ENCODE peak calls at places on chromosomes 5 and 9, in six cellular contexts. One of them, this sample, is unnamed.

GRCh38 chr9:87350915-87351314 is 146.8 kb upstream of the DAPK1 start:
- DNase-seq in NT2/D1: no peak
- DNase-seq in CD4-positive, CD25-positive, alpha-beta regulatory T cell: no peak
- DNase-seq in right cardiac atrium: no peak
- DNase-seq in ovary: no peak
- DNase-seq in CD8-positive, alpha-beta memory T cell: no peak
- DNase-seq in this sample: no peak

GRCh38 chr5:89401012-89401411 is 518.0 kb upstream of the MEF2C start:
- DNase-seq in NT2/D1: no peak
- DNase-seq in CD4-positive, CD25-positive, alpha-beta regulatory T cell: no peak
- DNase-seq in right cardiac atrium: no peak
- DNase-seq in ovary: no peak
- DNase-seq in CD8-positive, alpha-beta memory T cell: no peak
- DNase-seq in this sample: no peak

GRCh38 chr5:161089569-161089968 is 237.6 kb upstream of the ATP10B start:
- DNase-seq in NT2/D1: no peak
- DNase-seq in CD4-positive, CD25-positive, alpha-beta regulatory T cell: no peak
- DNase-seq in right cardiac atrium: no peak
- DNase-seq in ovary: no peak
- DNase-seq in CD8-positive, alpha-beta memory T cell: no peak
- DNase-seq in this sample: no peak

GRCh38 chr5:180208435-180209081 is 453 bp downstream of the RASGEF1C start:
- DNase-seq in NT2/D1: no peak
- DNase-seq in CD4-positive, CD25-positive, alpha-beta regulatory T cell: no peak
- DNase-seq in right cardiac atrium: no peak
- DNase-seq in ovary: no peak
- DNase-seq in CD8-positive, alpha-beta memory T cell: no peak
- DNase-seq in this sample: no peak

GRCh38 chr9:89606049-89606481 is 1.3 kb downstream of the GADD45G start:
- DNase-seq in NT2/D1: no peak
- DNase-seq in CD4-positive, CD25-positive, alpha-beta regulatory T cell: peak; percentile 30
- DNase-seq in right cardiac atrium: peak; percentile 90
- DNase-seq in ovary: peak; percentile 74
- DNase-seq in CD8-positive, alpha-beta memory T cell: peak; percentile 11
- DNase-seq in this sample: peak; percentile 80

GRCh38 chr9:137391411-137391754 is 31.6 kb downstream of the EXD3 start:
- DNase-seq in NT2/D1: no peak
- DNase-seq in CD4-positive, CD25-positive, alpha-beta regulatory T cell: no peak
- DNase-seq in right cardiac atrium: peak; percentile 80
- DNase-seq in ovary: no peak
- DNase-seq in CD8-positive, alpha-beta memory T cell: no peak
- DNase-seq in this sample: no peak

GRCh38 chr5:66722653-66723052 is 126.5 kb downstream of the MAST4 start:
- DNase-seq in NT2/D1: no peak
- DNase-seq in CD4-positive, CD25-positive, alpha-beta regulatory T cell: no peak
- DNase-seq in right cardiac atrium: no peak
- DNase-seq in ovary: no peak
- DNase-seq in CD8-positive, alpha-beta memory T cell: no peak
- DNase-seq in this sample: no peak

GRCh38 chr9:35652829-35653209 is 2.1 kb upstream of the SIT1 start:
- DNase-seq in NT2/D1: no peak
- DNase-seq in CD4-positive, CD25-positive, alpha-beta regulatory T cell: no peak
- DNase-seq in right cardiac atrium: no peak
- DNase-seq in ovary: no peak
- DNase-seq in CD8-positive, alpha-beta memory T cell: no peak
- DNase-seq in this sample: no peak

GRCh38 chr5:135102716-135103696 is 69.0 kb upstream of the PITX1 start:
- DNase-seq in NT2/D1: no peak
- DNase-seq in CD4-positive, CD25-positive, alpha-beta regulatory T cell: no peak
- DNase-seq in right cardiac atrium: no peak
- DNase-seq in ovary: no peak
- DNase-seq in CD8-positive, alpha-beta memory T cell: no peak
- DNase-seq in this sample: no peak

GRCh38 chr5:131795128-131795719 is 1.6 kb downstream of the FNIP1 start:
- DNase-seq in NT2/D1: no peak
- DNase-seq in CD4-positive, CD25-positive, alpha-beta regulatory T cell: no peak
- DNase-seq in right cardiac atrium: no peak
- DNase-seq in ovary: no peak
- DNase-seq in CD8-positive, alpha-beta memory T cell: no peak
- DNase-seq in this sample: no peak

GRCh38 chr5:37207802-37208201 is 41.4 kb downstream of the CPLANE1 start:
- DNase-seq in NT2/D1: no peak
- DNase-seq in CD4-positive, CD25-positive, alpha-beta regulatory T cell: no peak
- DNase-seq in right cardiac atrium: no peak
- DNase-seq in ovary: no peak
- DNase-seq in CD8-positive, alpha-beta memory T cell: no peak
- DNase-seq in this sample: no peak

GRCh38 chr5:91125916-91126315 is 257.2 kb downstream of the ARRDC3 start:
- DNase-seq in NT2/D1: no peak
- DNase-seq in CD4-positive, CD25-positive, alpha-beta regulatory T cell: no peak
- DNase-seq in right cardiac atrium: no peak
- DNase-seq in ovary: no peak
- DNase-seq in CD8-positive, alpha-beta memory T cell: no peak
- DNase-seq in this sample: no peak

GRCh38 chr9:99211746-99212145 is 10.0 kb downstream of the ALG2 start:
- DNase-seq in NT2/D1: no peak
- DNase-seq in CD4-positive, CD25-positive, alpha-beta regulatory T cell: no peak
- DNase-seq in right cardiac atrium: no peak
- DNase-seq in ovary: no peak
- DNase-seq in CD8-positive, alpha-beta memory T cell: no peak
- DNase-seq in this sample: no peak

GRCh38 chr5:428219-428618 is 14.8 kb upstream of the EXOC3 start:
- DNase-seq in NT2/D1: no peak
- DNase-seq in CD4-positive, CD25-positive, alpha-beta regulatory T cell: no peak
- DNase-seq in right cardiac atrium: no peak
- DNase-seq in ovary: no peak
- DNase-seq in CD8-positive, alpha-beta memory T cell: no peak
- DNase-seq in this sample: no peak

GRCh38 chr9:38621434-38622082 is 1.2 kb upstream of the ANKRD18A start:
- DNase-seq in NT2/D1: no peak
- DNase-seq in CD4-positive, CD25-positive, alpha-beta regulatory T cell: peak; percentile 13
- DNase-seq in right cardiac atrium: peak; percentile 69
- DNase-seq in ovary: no peak
- DNase-seq in CD8-positive, alpha-beta memory T cell: peak; percentile 31
- DNase-seq in this sample: peak; percentile 78

GRCh38 chr9:134993996-134994720 is 76.4 kb upstream of the FCN1 start:
- DNase-seq in NT2/D1: no peak
- DNase-seq in CD4-positive, CD25-positive, alpha-beta regulatory T cell: no peak
- DNase-seq in right cardiac atrium: no peak
- DNase-seq in ovary: no peak
- DNase-seq in CD8-positive, alpha-beta memory T cell: no peak
- DNase-seq in this sample: no peak

GRCh38 chr5:105817906-105818305 is 1852.8 kb downstream of the EFNA5 start:
- DNase-seq in NT2/D1: no peak
- DNase-seq in CD4-positive, CD25-positive, alpha-beta regulatory T cell: no peak
- DNase-seq in right cardiac atrium: no peak
- DNase-seq in ovary: no peak
- DNase-seq in CD8-positive, alpha-beta memory T cell: no peak
- DNase-seq in this sample: no peak

GRCh38 chr9:131677445-131678180 is 62.3 kb downstream of the RAPGEF1 start:
- DNase-seq in NT2/D1: no peak
- DNase-seq in CD4-positive, CD25-positive, alpha-beta regulatory T cell: no peak
- DNase-seq in right cardiac atrium: no peak
- DNase-seq in ovary: no peak
- DNase-seq in CD8-positive, alpha-beta memory T cell: no peak
- DNase-seq in this sample: peak; percentile 56

GRCh38 chr5:68426609-68427008 is 211.1 kb downstream of the PIK3R1 start:
- DNase-seq in NT2/D1: no peak
- DNase-seq in CD4-positive, CD25-positive, alpha-beta regulatory T cell: no peak
- DNase-seq in right cardiac atrium: no peak
- DNase-seq in ovary: no peak
- DNase-seq in CD8-positive, alpha-beta memory T cell: no peak
- DNase-seq in this sample: no peak

GRCh38 chr9:127853312-127854168 is 918 bp downstream of the ENG start:
- DNase-seq in NT2/D1: no peak
- DNase-seq in CD4-positive, CD25-positive, alpha-beta regulatory T cell: no peak
- DNase-seq in right cardiac atrium: no peak
- DNase-seq in ovary: peak; percentile 34
- DNase-seq in CD8-positive, alpha-beta memory T cell: no peak
- DNase-seq in this sample: no peak

GRCh38 chr9:127136081-127136879 is 13.8 kb upstream of the ANGPTL2 start:
- DNase-seq in NT2/D1: no peak
- DNase-seq in CD4-positive, CD25-positive, alpha-beta regulatory T cell: no peak
- DNase-seq in right cardiac atrium: no peak
- DNase-seq in ovary: peak; percentile 26
- DNase-seq in CD8-positive, alpha-beta memory T cell: no peak
- DNase-seq in this sample: no peak

GRCh38 chr9:136430591-136431234 is 8.9 kb downstream of the INPP5E start:
- DNase-seq in NT2/D1: no peak
- DNase-seq in CD4-positive, CD25-positive, alpha-beta regulatory T cell: no peak
- DNase-seq in right cardiac atrium: no peak
- DNase-seq in ovary: no peak
- DNase-seq in CD8-positive, alpha-beta memory T cell: no peak
- DNase-seq in this sample: no peak

GRCh38 chr5:174419523-174420132 is 304.8 kb upstream of the MSX2 start:
- DNase-seq in NT2/D1: peak; percentile 88
- DNase-seq in CD4-positive, CD25-positive, alpha-beta regulatory T cell: peak; percentile 26
- DNase-seq in right cardiac atrium: peak; percentile 94
- DNase-seq in ovary: peak; percentile 75
- DNase-seq in CD8-positive, alpha-beta memory T cell: peak; percentile 37
- DNase-seq in this sample: peak; percentile 90

GRCh38 chr9:91162784-91163440 is 198.8 kb downstream of the AUH start:
- DNase-seq in NT2/D1: no peak
- DNase-seq in CD4-positive, CD25-positive, alpha-beta regulatory T cell: no peak
- DNase-seq in right cardiac atrium: peak; percentile 73
- DNase-seq in ovary: no peak
- DNase-seq in CD8-positive, alpha-beta memory T cell: peak; percentile 27
- DNase-seq in this sample: peak; percentile 32

GRCh38 chr5:111495159-111495558 is 17.2 kb downstream of the STARD4 start:
- DNase-seq in NT2/D1: no peak
- DNase-seq in CD4-positive, CD25-positive, alpha-beta regulatory T cell: no peak
- DNase-seq in right cardiac atrium: no peak
- DNase-seq in ovary: no peak
- DNase-seq in CD8-positive, alpha-beta memory T cell: no peak
- DNase-seq in this sample: no peak

GRCh38 chr9:114895605-114896004 is 34.8 kb downstream of the TNFSF8 start:
- DNase-seq in NT2/D1: no peak
- DNase-seq in CD4-positive, CD25-positive, alpha-beta regulatory T cell: no peak
- DNase-seq in right cardiac atrium: no peak
- DNase-seq in ovary: no peak
- DNase-seq in CD8-positive, alpha-beta memory T cell: no peak
- DNase-seq in this sample: no peak

GRCh38 chr9:13027834-13028233 is 251.7 kb downstream of the MPDZ start:
- DNase-seq in NT2/D1: no peak
- DNase-seq in CD4-positive, CD25-positive, alpha-beta regulatory T cell: no peak
- DNase-seq in right cardiac atrium: no peak
- DNase-seq in ovary: no peak
- DNase-seq in CD8-positive, alpha-beta memory T cell: no peak
- DNase-seq in this sample: no peak

GRCh38 chr5:59582746-59583145 is 310.8 kb downstream of the PDE4D start:
- DNase-seq in NT2/D1: no peak
- DNase-seq in CD4-positive, CD25-positive, alpha-beta regulatory T cell: no peak
- DNase-seq in right cardiac atrium: no peak
- DNase-seq in ovary: no peak
- DNase-seq in CD8-positive, alpha-beta memory T cell: no peak
- DNase-seq in this sample: no peak

GRCh38 chr5:59584858-59585846 is 308.4 kb downstream of the PDE4D start:
- DNase-seq in NT2/D1: no peak
- DNase-seq in CD4-positive, CD25-positive, alpha-beta regulatory T cell: no peak
- DNase-seq in right cardiac atrium: no peak
- DNase-seq in ovary: no peak
- DNase-seq in CD8-positive, alpha-beta memory T cell: no peak
- DNase-seq in this sample: no peak

GRCh38 chr5:59583810-59584562 is 309.5 kb downstream of the PDE4D start:
- DNase-seq in NT2/D1: no peak
- DNase-seq in CD4-positive, CD25-positive, alpha-beta regulatory T cell: no peak
- DNase-seq in right cardiac atrium: no peak
- DNase-seq in ovary: no peak
- DNase-seq in CD8-positive, alpha-beta memory T cell: no peak
- DNase-seq in this sample: no peak

GRCh38 chr5:59586811-59587340 is 306.6 kb downstream of the PDE4D start:
- DNase-seq in NT2/D1: no peak
- DNase-seq in CD4-positive, CD25-positive, alpha-beta regulatory T cell: no peak
- DNase-seq in right cardiac atrium: no peak
- DNase-seq in ovary: no peak
- DNase-seq in CD8-positive, alpha-beta memory T cell: no peak
- DNase-seq in this sample: no peak

GRCh38 chr5:59583151-59583809 is 310.2 kb downstream of the PDE4D start:
- DNase-seq in NT2/D1: no peak
- DNase-seq in CD4-positive, CD25-positive, alpha-beta regulatory T cell: no peak
- DNase-seq in right cardiac atrium: no peak
- DNase-seq in ovary: no peak
- DNase-seq in CD8-positive, alpha-beta memory T cell: no peak
- DNase-seq in this sample: no peak
- H3K9me3 ChIP-seq in NT2/D1: no peaks in the 10 kb centered on the region
- H3K9me3 ChIP-seq in CD4-positive, CD25-positive, alpha-beta regulatory T cell: no peaks in the 10 kb centered on the region
- H3K9me3 ChIP-seq in right cardiac atrium: no peaks in the 10 kb centered on the region
- H3K9me3 ChIP-seq in ovary: no peaks in the 10 kb centered on the region
- H3K9me3 ChIP-seq in CD8-positive, alpha-beta memory T cell: no peaks in the 10 kb centered on the region
- H3K9me3 ChIP-seq in this sample: no peaks in the 10 kb centered on the region

GRCh38 chr9:71663931-71664459 is 104.3 kb downstream of the CEMIP2 start:
- DNase-seq in NT2/D1: no peak
- DNase-seq in CD4-positive, CD25-positive, alpha-beta regulatory T cell: no peak
- DNase-seq in right cardiac atrium: no peak
- DNase-seq in ovary: no peak
- DNase-seq in CD8-positive, alpha-beta memory T cell: no peak
- DNase-seq in this sample: peak; percentile 74
- H3K9me3 ChIP-seq in NT2/D1: no peaks in the 10 kb centered on the region
- H3K9me3 ChIP-seq in CD4-positive, CD25-positive, alpha-beta regulatory T cell: no peaks in the 10 kb centered on the region
- H3K9me3 ChIP-seq in right cardiac atrium: no peaks in the 10 kb centered on the region
- H3K9me3 ChIP-seq in ovary: no peaks in the 10 kb centered on the region
- H3K9me3 ChIP-seq in CD8-positive, alpha-beta memory T cell: no peaks in the 10 kb centered on the region
- H3K9me3 ChIP-seq in this sample: no peaks in the 10 kb centered on the region

DNA sequence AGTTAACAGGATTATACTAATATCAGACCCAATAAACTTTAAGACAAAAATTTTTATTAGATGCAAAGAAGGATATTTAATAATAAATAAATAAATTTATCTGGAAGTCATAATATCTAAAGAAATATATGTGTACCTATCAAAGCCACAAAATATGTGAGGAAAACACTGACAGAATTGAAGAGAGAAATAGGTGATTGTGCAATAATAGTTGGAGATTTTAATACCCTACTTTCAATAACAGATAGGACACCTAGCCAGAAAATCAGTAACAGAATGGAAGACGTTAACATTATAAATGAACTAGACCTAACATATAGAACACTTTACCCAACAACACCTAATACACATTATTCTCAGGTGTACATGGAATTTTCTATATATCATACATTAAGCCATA is 541.4 kb upstream of the SMC2 start:
- DNase-seq in NT2/D1: no peak
- DNase-seq in CD4-positive, CD25-positive, alpha-beta regulatory T cell: no peak
- DNase-seq in right cardiac atrium: no peak
- DNase-seq in ovary: no peak
- DNase-seq in CD8-positive, alpha-beta memory T cell: no peak
- DNase-seq in this sample: no peak
- H3K9me3 ChIP-seq in NT2/D1: no peaks in the 10 kb centered on the region
- H3K9me3 ChIP-seq in CD4-positive, CD25-positive, alpha-beta regulatory T cell: no peaks in the 10 kb centered on the region
- H3K9me3 ChIP-seq in right cardiac atrium: no peaks in the 10 kb centered on the region
- H3K9me3 ChIP-seq in ovary: no peaks in the 10 kb centered on the region
- H3K9me3 ChIP-seq in CD8-positive, alpha-beta memory T cell: no peaks in the 10 kb centered on the region
- H3K9me3 ChIP-seq in this sample: no peaks in the 10 kb centered on the region

DNA sequence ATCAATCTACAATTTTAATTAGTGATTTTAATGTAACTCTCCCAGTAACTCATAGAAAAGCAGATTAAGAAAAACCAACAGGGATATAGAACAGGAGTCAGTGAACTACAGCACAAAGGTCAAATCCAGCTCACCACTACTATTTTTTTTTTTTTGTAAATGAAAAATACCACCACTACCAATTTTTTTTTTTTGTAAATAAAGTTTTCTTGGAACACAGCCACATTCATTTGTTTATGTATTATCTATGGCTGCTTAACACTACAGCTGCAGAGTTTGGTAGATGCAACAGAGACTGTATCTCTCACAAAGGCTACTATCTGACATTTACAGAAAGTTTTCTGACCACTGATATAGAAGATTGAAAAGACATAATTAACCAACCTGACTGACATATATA is 11.7 kb downstream of the ZNF510 start:
- DNase-seq in NT2/D1: no peak
- DNase-seq in CD4-positive, CD25-positive, alpha-beta regulatory T cell: no peak
- DNase-seq in right cardiac atrium: no peak
- DNase-seq in ovary: no peak
- DNase-seq in CD8-positive, alpha-beta memory T cell: no peak
- DNase-seq in this sample: no peak
- H3K9me3 ChIP-seq in NT2/D1: peaks cover 99% of the 10 kb centered on the region
- H3K9me3 ChIP-seq in CD4-positive, CD25-positive, alpha-beta regulatory T cell: peaks cover 84% of the 10 kb centered on the region
- H3K9me3 ChIP-seq in right cardiac atrium: peaks cover 13% of the 10 kb centered on the region
- H3K9me3 ChIP-seq in ovary: peaks cover 14% of the 10 kb centered on the region
- H3K9me3 ChIP-seq in CD8-positive, alpha-beta memory T cell: peaks cover 37% of the 10 kb centered on the region
- H3K9me3 ChIP-seq in this sample: peaks cover 62% of the 10 kb centered on the region

This sample was measured in SJCRH30.